ENCODE peak calls at places on chromosomes 3 and 15, in ten cellular contexts. I is left ventricle myocardium inferior, A is adrenal gland, T is psoas muscle, C is GM23338, Q is Caco-2, F is heart right ventricle, J is uterus, R is HCT116, S is body of pancreas. H is an unnamed sample. For H3K4me1, the result is how much of the 10 kb centered on the place peaks cover.

GRCh38 chr3:179181993-179182551 is 33.9 kb downstream of the PIK3CA start:
- DNase-seq in I (no peak), A (no peak), T (no peak), C (no peak), Q (no peak), F (no peak), J (no peak), R (no peak), S (no peak), H (no peak)

GRCh38 chr3:18211116-18211515 is 214.0 kb downstream of the SATB1 start:
- DNase-seq in I (no peak), A (no peak), T (no peak), C (no peak), Q (no peak), F (no peak), J (no peak), R (no peak), S (no peak), H (no peak)

GRCh38 chr15:90401499-90401898 is 13.5 kb downstream of the IQGAP1 start:
- DNase-seq in I (no peak), A (no peak), T (no peak), C (no peak), Q (no peak), F (no peak), J (no peak), R (no peak), S (no peak), H (no peak)

GRCh38 chr3:100970537-100970936 is 22.7 kb downstream of the ABI3BP start:
- DNase-seq in I (no peak), A (no peak), T (no peak), C (no peak), Q (no peak), F (no peak), J (no peak), R (no peak), S (no peak), H (peak)

GRCh38 chr3:175777965-175778364 is 918.8 kb downstream of the NAALADL2 start:
- DNase-seq in I (no peak), A (no peak), T (no peak), C (no peak), Q (no peak), F (no peak), J (no peak), R (no peak), S (no peak), H (no peak)

GRCh38 chr3:32840086-32840841 is 22.5 kb downstream of the TRIM71 start:
- DNase-seq in I (no peak), A (no peak), T (no peak), C (peak), Q (peak), F (no peak), J (no peak), R (no peak), S (no peak), H (no peak)

GRCh38 chr3:78580691-78581090 is 1187.1 kb downstream of the ROBO1 start:
- DNase-seq in I (no peak), A (no peak), T (no peak), C (no peak), Q (no peak), F (no peak), J (no peak), R (no peak), S (no peak), H (no peak)

GRCh38 chr3:66472313-66473134 is 28.3 kb downstream of the LRIG1 start:
- DNase-seq in I (no peak), A (no peak), T (no peak), C (no peak), Q (peak), F (no peak), J (no peak), R (no peak), S (no peak), H (no peak)

GRCh38 chr15:35491999-35492398 is 54.0 kb downstream of the DPH6 start:
- DNase-seq in I (no peak), A (no peak), T (no peak), C (no peak), Q (no peak), F (no peak), J (no peak), R (no peak), S (no peak), H (no peak)

GRCh38 chr15:78763111-78763795 is 48.0 kb downstream of the ADAMTS7 start:
- DNase-seq in I (no peak), A (no peak), T (peak), C (no peak), Q (no peak), F (peak), J (peak), R (no peak), S (no peak), H (peak)

GRCh38 chr15:69648215-69648614 is 195.6 kb downstream of the RPLP1 start:
- DNase-seq in I (no peak), A (peak), T (no peak), C (peak), Q (no peak), F (no peak), J (no peak), R (no peak), S (no peak), H (no peak)

DNA sequence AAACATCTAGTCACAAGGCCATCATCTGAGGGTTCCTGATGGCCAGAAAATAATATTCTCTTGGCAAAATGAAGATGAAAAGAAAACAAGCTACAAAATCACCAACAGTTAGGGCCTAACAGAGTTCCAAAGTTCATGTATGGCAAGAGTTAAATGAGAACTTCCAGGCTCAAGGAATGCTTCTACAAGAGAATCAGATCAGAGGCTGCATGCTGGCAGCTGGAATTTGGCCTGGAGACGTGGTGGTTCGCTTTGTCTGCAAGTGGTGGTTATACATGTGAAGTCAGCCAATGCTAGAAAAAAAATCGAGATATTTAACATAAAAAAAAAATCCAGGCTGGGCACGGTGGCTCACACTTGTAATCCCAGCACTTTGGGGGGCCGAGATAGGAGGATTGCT is 5.6 kb downstream of the SIAH2 start:
- DNase-seq in I (no peak), A (no peak), T (no peak), C (no peak), Q (no peak), F (no peak), J (no peak), R (no peak), S (no peak), H (no peak)
- TF ChIP-seq CTCF in I (no peak), A (no peak), T (no peak), C (no peak), Q (no peak), F (no peak), J (no peak), R (no peak), S (no peak), H (no peak)

GRCh38 chr3:194944526-194944925 is 258.8 kb downstream of the FAM43A start:
- DNase-seq in I (no peak), A (peak), T (no peak), C (no peak), Q (no peak), F (no peak), J (no peak), R (no peak), S (no peak), H (no peak)

GRCh38 chr3:194949592-194949991 is 263.9 kb downstream of the FAM43A start:
- DNase-seq in I (no peak), A (no peak), T (no peak), C (no peak), Q (no peak), F (no peak), J (no peak), R (no peak), S (no peak), H (no peak)

GRCh38 chr3:194941956-194942483 is 256.3 kb downstream of the FAM43A start:
- DNase-seq in I (no peak), A (no peak), T (no peak), C (no peak), Q (no peak), F (no peak), J (no peak), R (no peak), S (no peak), H (no peak)

GRCh38 chr3:194945508-194945907 is 259.8 kb downstream of the FAM43A start:
- DNase-seq in I (no peak), A (no peak), T (no peak), C (no peak), Q (no peak), F (no peak), J (no peak), R (no peak), S (no peak), H (no peak)

GRCh38 chr3:194946091-194946490 is 260.4 kb downstream of the FAM43A start:
- DNase-seq in I (no peak), A (peak), T (no peak), C (no peak), Q (no peak), F (no peak), J (no peak), R (no peak), S (no peak), H (no peak)
- H3K4me1 ChIP-seq in I (under half), A (under half), T (under half), C (under half), Q (under half), F (under half), J (under half), R (under half), S (under half), H (under half)

GRCh38 chr15:84864429-84864795 is 20.1 kb upstream of the SLC28A1 start:
- DNase-seq in I (no peak), A (no peak), T (no peak), C (no peak), Q (no peak), F (no peak), J (no peak), R (no peak), S (no peak), H (no peak)

GRCh38 chr15:84859651-84860050 is 24.8 kb upstream of the SLC28A1 start:
- DNase-seq in I (no peak), A (no peak), T (no peak), C (no peak), Q (no peak), F (no peak), J (no peak), R (no peak), S (no peak), H (peak)

GRCh38 chr15:84863480-84864428 is 20.7 kb upstream of the SLC28A1 start:
- DNase-seq in I (no peak), A (no peak), T (no peak), C (no peak), Q (peak), F (no peak), J (no peak), R (no peak), S (no peak), H (no peak)

GRCh38 chr15:84865074-84865569 is 19.3 kb upstream of the SLC28A1 start:
- DNase-seq in I (no peak), A (no peak), T (no peak), C (no peak), Q (no peak), F (no peak), J (no peak), R (no peak), S (no peak), H (no peak)

GRCh38 chr15:84862214-84862975 is 22.1 kb upstream of the SLC28A1 start:
- DNase-seq in I (no peak), A (no peak), T (no peak), C (no peak), Q (no peak), F (no peak), J (no peak), R (no peak), S (no peak), H (no peak)
- TF ChIP-seq CTCF in I (no peak), A (no peak), T (no peak), C (no peak), Q (no peak), F (no peak), J (no peak), R (no peak), S (no peak), H (no peak)

GRCh38 chr15:77067691-77068367 is 3.1 kb downstream of the TSPAN3 start:
- DNase-seq in I (no peak), A (no peak), T (no peak), C (no peak), Q (no peak), F (no peak), J (no peak), R (no peak), S (no peak), H (no peak)
- H3K4me1 ChIP-seq in I (half or more), A (under half), T (half or more), C (under half), Q (under half), F (under half), J (under half), R (under half), S (half or more), H (under half)

GRCh38 chr3:187256217-187256616 is 35.3 kb downstream of the MASP1 start:
- DNase-seq in I (no peak), A (no peak), T (no peak), C (peak), Q (no peak), F (no peak), J (no peak), R (no peak), S (no peak), H (no peak)
- TF ChIP-seq CTCF in I (no peak), A (no peak), T (no peak), C (peak), Q (no peak), F (no peak), J (no peak), R (peak), S (no peak), H (no peak)

DNA sequence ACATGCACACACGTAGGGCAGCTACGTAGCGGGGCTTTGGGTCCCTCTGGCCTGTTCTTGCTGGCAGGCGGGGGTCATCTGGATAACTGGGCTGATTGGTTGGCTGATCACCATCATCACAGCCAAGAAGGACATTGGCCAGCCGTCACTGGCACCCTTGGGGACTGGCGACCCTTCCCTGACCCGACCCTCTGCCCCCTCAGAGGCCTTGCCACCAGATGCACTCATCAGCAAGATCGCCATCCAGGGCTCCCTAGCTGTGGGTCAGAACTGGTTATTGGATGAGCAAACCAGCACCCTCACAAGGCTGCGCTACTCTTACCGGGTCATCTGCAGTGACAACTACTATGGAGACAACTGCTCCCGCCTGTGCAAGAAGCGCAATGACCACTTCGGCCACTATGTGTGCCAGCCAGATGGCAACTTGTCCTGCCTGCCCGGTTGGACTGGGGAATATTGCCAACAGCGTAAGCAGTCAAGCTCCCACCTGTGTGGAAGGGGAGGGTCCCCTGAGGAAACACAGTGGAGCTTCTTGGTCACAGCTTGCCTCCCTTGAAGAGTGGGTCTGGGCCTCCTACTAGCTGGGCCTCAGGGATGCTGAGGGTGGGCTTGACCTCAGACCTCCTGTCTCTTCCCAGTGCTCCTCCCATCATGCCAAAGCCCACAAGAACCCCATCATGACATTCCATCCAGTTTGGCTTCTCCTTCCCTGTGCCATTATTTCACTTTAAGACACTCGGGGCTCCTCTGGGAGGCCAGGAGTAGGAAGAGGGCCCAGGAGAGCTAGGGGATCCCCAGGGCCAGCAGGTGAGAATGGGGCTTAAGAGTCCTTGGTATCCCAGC is 2.4 kb downstream of the DLL4 start:
- DNase-seq in I (no peak), A (no peak), T (no peak), C (no peak), Q (no peak), F (no peak), J (no peak), R (no peak), S (no peak), H (no peak)
- H3K4me1 ChIP-seq in I (half or more), A (under half), T (under half), C (under half), Q (under half), F (half or more), J (under half), R (under half), S (half or more), H (half or more)